ENCODE peak calls at places on chromosomes 5 and 9, in nine cellular contexts. J is 8988T; R is stimulated activated CD4-positive, alpha-beta T cell treated with anti-CD3 and anti-CD28 coated beads, Interleukin-4, amount 100 ng/mL, for 1 hour; S is mesendoderm; C is RKO; E is ecto neural progenitor cell; H is psoas muscle; O is EL; G is fibroblast of villous mesenchyme. L is an unnamed sample.

GRCh38 chr5:91079037-91079436 is 304.1 kb downstream of the ARRDC3 start:
- DNase-seq in J (no peak), R (no peak), S (no peak), C (no peak), E (no peak), H (no peak), O (no peak), G (peak), L (no peak)

GRCh38 chr9:132201780-132202703 is 40.2 kb downstream of the NTNG2 start:
- DNase-seq in J (no peak), R (no peak), S (no peak), C (no peak), E (no peak), H (no peak), O (no peak), G (no peak), L (no peak)

GRCh38 chr9:27059907-27060306 is 49.1 kb upstream of the TEK start:
- DNase-seq in J (no peak), R (no peak), S (no peak), C (no peak), E (no peak), H (no peak), O (no peak), G (no peak), L (no peak)

GRCh38 chr9:114481789-114482188 is 23.5 kb downstream of the WHRN start:
- DNase-seq in J (no peak), R (no peak), S (no peak), C (no peak), E (no peak), H (no peak), O (no peak), G (no peak), L (no peak)

GRCh38 chr5:172178301-172179031 is 9.6 kb downstream of the STK10 start:
- DNase-seq in J (no peak), R (no peak), S (no peak), C (no peak), E (no peak), H (no peak), O (no peak), G (no peak), L (no peak)

GRCh38 chr5:55123365-55123764 is 20.9 kb downstream of the GZMA start:
- DNase-seq in J (no peak), R (no peak), S (peak), C (no peak), E (no peak), H (no peak), O (no peak), G (no peak), L (no peak)

GRCh38 chr5:149005077-149005892 is 57.6 kb downstream of the SH3TC2 start:
- DNase-seq in J (no peak), R (no peak), S (no peak), C (no peak), E (no peak), H (no peak), O (peak), G (peak), L (peak)

GRCh38 chr5:58411372-58411771 is 48.5 kb downstream of the PLK2 start:
- DNase-seq in J (no peak), R (no peak), S (no peak), C (no peak), E (no peak), H (no peak), O (no peak), G (no peak), L (no peak)

GRCh38 chr5:139636975-139637408 is 11.2 kb upstream of the CXXC5 start:
- DNase-seq in J (no peak), R (no peak), S (no peak), C (peak), E (no peak), H (no peak), O (peak), G (no peak), L (no peak)

L was measured in NCI-H82.